ENCODE peak calls at places on chromosome 17, in ten cellular contexts. One of them, this sample, is unnamed.

GRCh38 chr17:83034525-83034924 is 44.9 kb upstream of the METRNL start:
- DNase-seq in IMR-90: no peak
- DNase-seq in COR-L47: no peak
- DNase-seq in astrocyte of the hippocampus: no peak
- DNase-seq in hippocampal formation: no peak
- DNase-seq in HTR-8/SVneo: no peak
- DNase-seq in uterus: no peak
- DNase-seq in colonic mucosa: no peak
- DNase-seq in astrocyte of the spinal cord: no peak
- DNase-seq in T-helper 1 cell: no peak
- DNase-seq in this sample: no peak

GRCh38 chr17:40320771-40321501 is 12.0 kb downstream of the RARA start:
- DNase-seq in IMR-90: no peak
- DNase-seq in uterus: peak; percentile 88
- DNase-seq in astrocyte of the spinal cord: no peak
- DNase-seq in astrocyte of the hippocampus: peak; percentile 40
- DNase-seq in COR-L47: no peak
- DNase-seq in T-helper 1 cell: peak; percentile 61
- DNase-seq in HTR-8/SVneo: no peak
- DNase-seq in colonic mucosa: peak; percentile 57
- DNase-seq in hippocampal formation: no peak
- DNase-seq in this sample: no peak

GRCh38 chr17:59002848-59003247 is 103.8 kb downstream of the TRIM37 start:
- DNase-seq in hippocampal formation: no peak
- DNase-seq in uterus: no peak
- DNase-seq in colonic mucosa: no peak
- DNase-seq in IMR-90: peak; percentile 8
- DNase-seq in HTR-8/SVneo: no peak
- DNase-seq in astrocyte of the hippocampus: peak; percentile 51
- DNase-seq in astrocyte of the spinal cord: no peak
- DNase-seq in COR-L47: no peak
- DNase-seq in T-helper 1 cell: no peak
- DNase-seq in this sample: peak; percentile 24

GRCh38 chr17:48621410-48622387 is 4.5 kb downstream of the HOXB9 start:
- DNase-seq in astrocyte of the hippocampus: no peak
- DNase-seq in HTR-8/SVneo: no peak
- DNase-seq in colonic mucosa: no peak
- DNase-seq in uterus: no peak
- DNase-seq in T-helper 1 cell: no peak
- DNase-seq in IMR-90: no peak
- DNase-seq in hippocampal formation: no peak
- DNase-seq in astrocyte of the spinal cord: peak; percentile 36
- DNase-seq in COR-L47: no peak
- DNase-seq in this sample: no peak

GRCh38 chr17:79969906-79970305 is 65.8 kb downstream of the TBC1D16 start:
- DNase-seq in astrocyte of the hippocampus: no peak
- DNase-seq in HTR-8/SVneo: no peak
- DNase-seq in T-helper 1 cell: no peak
- DNase-seq in astrocyte of the spinal cord: no peak
- DNase-seq in hippocampal formation: no peak
- DNase-seq in uterus: no peak
- DNase-seq in COR-L47: no peak
- DNase-seq in IMR-90: no peak
- DNase-seq in colonic mucosa: no peak
- DNase-seq in this sample: no peak

GRCh38 chr17:7833795-7834553 is at the start of gene KDM6B:
- DNase-seq in HTR-8/SVneo: peak; percentile 93
- DNase-seq in astrocyte of the hippocampus: peak; percentile 96
- DNase-seq in colonic mucosa: peak; percentile 95
- DNase-seq in astrocyte of the spinal cord: peak; percentile 92
- DNase-seq in uterus: peak; percentile 95
- DNase-seq in IMR-90: peak; percentile 85
- DNase-seq in T-helper 1 cell: peak; percentile 82
- DNase-seq in COR-L47: peak; percentile 62
- DNase-seq in hippocampal formation: peak; percentile 83
- DNase-seq in this sample: no peak

GRCh38 chr17:59357219-59357699 is 25.8 kb downstream of the YPEL2 start:
- DNase-seq in hippocampal formation: no peak
- DNase-seq in astrocyte of the hippocampus: peak; percentile 80
- DNase-seq in colonic mucosa: no peak
- DNase-seq in HTR-8/SVneo: no peak
- DNase-seq in COR-L47: no peak
- DNase-seq in T-helper 1 cell: no peak
- DNase-seq in uterus: no peak
- DNase-seq in IMR-90: no peak
- DNase-seq in astrocyte of the spinal cord: no peak
- DNase-seq in this sample: no peak

GRCh38 chr17:33990943-33991706 is 264.0 kb upstream of the CCL2 start:
- DNase-seq in HTR-8/SVneo: no peak
- DNase-seq in IMR-90: no peak
- DNase-seq in T-helper 1 cell: no peak
- DNase-seq in COR-L47: no peak
- DNase-seq in astrocyte of the spinal cord: no peak
- DNase-seq in colonic mucosa: no peak
- DNase-seq in uterus: no peak
- DNase-seq in hippocampal formation: no peak
- DNase-seq in astrocyte of the hippocampus: no peak
- DNase-seq in this sample: no peak

GRCh38 chr17:19346351-19347255 is 15.9 kb downstream of the B9D1 start:
- DNase-seq in HTR-8/SVneo: peak; percentile 87
- DNase-seq in uterus: peak; percentile 88
- DNase-seq in COR-L47: no peak
- DNase-seq in colonic mucosa: peak; percentile 48
- DNase-seq in hippocampal formation: no peak
- DNase-seq in T-helper 1 cell: no peak
- DNase-seq in astrocyte of the hippocampus: peak; percentile 83
- DNase-seq in IMR-90: peak; percentile 91
- DNase-seq in astrocyte of the spinal cord: peak; percentile 81
- DNase-seq in this sample: no peak

GRCh38 chr17:7329360-7330098 is 394 bp upstream of the NEURL4 start:
- DNase-seq in astrocyte of the spinal cord: peak; percentile 99
- DNase-seq in COR-L47: peak; percentile 92
- DNase-seq in IMR-90: peak; percentile 99
- DNase-seq in hippocampal formation: peak; percentile 96
- DNase-seq in HTR-8/SVneo: peak; percentile 99
- DNase-seq in colonic mucosa: peak; percentile 99
- DNase-seq in uterus: peak; percentile 99
- DNase-seq in astrocyte of the hippocampus: peak; percentile 99
- DNase-seq in T-helper 1 cell: peak; percentile 92
- DNase-seq in this sample: peak; percentile 94

GRCh38 chr17:40035162-40035559 is 19.0 kb downstream of the MED24 start:
- DNase-seq in hippocampal formation: no peak
- DNase-seq in T-helper 1 cell: no peak
- DNase-seq in uterus: no peak
- DNase-seq in colonic mucosa: no peak
- DNase-seq in HTR-8/SVneo: no peak
- DNase-seq in COR-L47: no peak
- DNase-seq in astrocyte of the spinal cord: peak; percentile 53
- DNase-seq in astrocyte of the hippocampus: peak; percentile 86
- DNase-seq in IMR-90: peak; percentile 47
- DNase-seq in this sample: peak; percentile 19

GRCh38 chr17:43784628-43785101 is 4.4 kb downstream of the CFAP97D1 start:
- DNase-seq in T-helper 1 cell: no peak
- DNase-seq in COR-L47: no peak
- DNase-seq in uterus: no peak
- DNase-seq in astrocyte of the spinal cord: peak; percentile 80
- DNase-seq in colonic mucosa: no peak
- DNase-seq in astrocyte of the hippocampus: peak; percentile 69
- DNase-seq in hippocampal formation: no peak
- DNase-seq in IMR-90: peak; percentile 83
- DNase-seq in HTR-8/SVneo: no peak
- DNase-seq in this sample: no peak

GRCh38 chr17:69672924-69673323 is 258.4 kb downstream of the MAP2K6 start:
- DNase-seq in astrocyte of the hippocampus: peak; percentile 79
- DNase-seq in astrocyte of the spinal cord: peak; percentile 73
- DNase-seq in IMR-90: peak; percentile 87
- DNase-seq in uterus: no peak
- DNase-seq in HTR-8/SVneo: no peak
- DNase-seq in COR-L47: no peak
- DNase-seq in T-helper 1 cell: no peak
- DNase-seq in colonic mucosa: no peak
- DNase-seq in hippocampal formation: no peak
- DNase-seq in this sample: no peak

GRCh38 chr17:80879723-80880649 is 111.7 kb upstream of the CHMP6 start:
- DNase-seq in HTR-8/SVneo: no peak
- DNase-seq in COR-L47: no peak
- DNase-seq in colonic mucosa: no peak
- DNase-seq in hippocampal formation: no peak
- DNase-seq in IMR-90: no peak
- DNase-seq in T-helper 1 cell: no peak
- DNase-seq in uterus: no peak
- DNase-seq in astrocyte of the spinal cord: no peak
- DNase-seq in astrocyte of the hippocampus: no peak
- DNase-seq in this sample: no peak

GRCh38 chr17:80224683-80225082 is 4.5 kb downstream of the SLC26A11 start:
- DNase-seq in uterus: no peak
- DNase-seq in HTR-8/SVneo: no peak
- DNase-seq in COR-L47: no peak
- DNase-seq in hippocampal formation: no peak
- DNase-seq in IMR-90: no peak
- DNase-seq in T-helper 1 cell: no peak
- DNase-seq in astrocyte of the spinal cord: no peak
- DNase-seq in astrocyte of the hippocampus: no peak
- DNase-seq in colonic mucosa: no peak
- DNase-seq in this sample: no peak

GRCh38 chr17:7445011-7445927 is at the start of gene CHRNB1:
- DNase-seq in astrocyte of the hippocampus: peak; percentile 48
- DNase-seq in HTR-8/SVneo: peak; percentile 88
- DNase-seq in COR-L47: no peak
- DNase-seq in uterus: peak; percentile 60
- DNase-seq in T-helper 1 cell: no peak
- DNase-seq in hippocampal formation: peak; percentile 80
- DNase-seq in colonic mucosa: peak; percentile 88
- DNase-seq in astrocyte of the spinal cord: peak; percentile 10
- DNase-seq in IMR-90: peak; percentile 27
- DNase-seq in this sample: no peak

GRCh38 chr17:63533433-63534077 is 10.4 kb downstream of the KCNH6 start:
- DNase-seq in colonic mucosa: no peak
- DNase-seq in astrocyte of the spinal cord: no peak
- DNase-seq in T-helper 1 cell: no peak
- DNase-seq in astrocyte of the hippocampus: no peak
- DNase-seq in IMR-90: no peak
- DNase-seq in COR-L47: no peak
- DNase-seq in uterus: no peak
- DNase-seq in HTR-8/SVneo: no peak
- DNase-seq in hippocampal formation: no peak
- DNase-seq in this sample: no peak

GRCh38 chr17:63702223-63702577 is 2.3 kb upstream of the LIMD2 start:
- DNase-seq in uterus: no peak
- DNase-seq in HTR-8/SVneo: no peak
- DNase-seq in astrocyte of the hippocampus: no peak
- DNase-seq in COR-L47: peak; percentile 41
- DNase-seq in astrocyte of the spinal cord: no peak
- DNase-seq in T-helper 1 cell: peak; percentile 53
- DNase-seq in hippocampal formation: no peak
- DNase-seq in colonic mucosa: peak; percentile 42
- DNase-seq in IMR-90: no peak
- DNase-seq in this sample: no peak

GRCh38 chr17:80214012-80214877 is 5.9 kb downstream of the SGSH start:
- DNase-seq in COR-L47: no peak
- DNase-seq in hippocampal formation: no peak
- DNase-seq in T-helper 1 cell: no peak
- DNase-seq in IMR-90: no peak
- DNase-seq in astrocyte of the hippocampus: no peak
- DNase-seq in astrocyte of the spinal cord: no peak
- DNase-seq in uterus: no peak
- DNase-seq in HTR-8/SVneo: no peak
- DNase-seq in colonic mucosa: no peak
- DNase-seq in this sample: no peak

GRCh38 chr17:68184816-68185436 is 62.9 kb upstream of the AMZ2 start:
- DNase-seq in T-helper 1 cell: peak; percentile 47
- DNase-seq in astrocyte of the spinal cord: no peak
- DNase-seq in colonic mucosa: no peak
- DNase-seq in COR-L47: no peak
- DNase-seq in hippocampal formation: no peak
- DNase-seq in IMR-90: no peak
- DNase-seq in astrocyte of the hippocampus: no peak
- DNase-seq in HTR-8/SVneo: no peak
- DNase-seq in uterus: no peak
- DNase-seq in this sample: no peak

GRCh38 chr17:55383771-55384679 is 37.6 kb downstream of the MMD start:
- DNase-seq in HTR-8/SVneo: no peak
- DNase-seq in astrocyte of the spinal cord: no peak
- DNase-seq in hippocampal formation: no peak
- DNase-seq in colonic mucosa: no peak
- DNase-seq in IMR-90: no peak
- DNase-seq in COR-L47: no peak
- DNase-seq in T-helper 1 cell: no peak
- DNase-seq in astrocyte of the hippocampus: peak; percentile 19
- DNase-seq in uterus: no peak
- DNase-seq in this sample: no peak

GRCh38 chr17:79845601-79845949 is 6.3 kb upstream of the CBX4 start:
- DNase-seq in hippocampal formation: no peak
- DNase-seq in uterus: no peak
- DNase-seq in astrocyte of the hippocampus: no peak
- DNase-seq in T-helper 1 cell: no peak
- DNase-seq in astrocyte of the spinal cord: no peak
- DNase-seq in IMR-90: no peak
- DNase-seq in colonic mucosa: peak; percentile 75
- DNase-seq in COR-L47: no peak
- DNase-seq in HTR-8/SVneo: no peak
- DNase-seq in this sample: peak; percentile 51

GRCh38 chr17:55177159-55177913 is 87.4 kb upstream of the HLF start:
- DNase-seq in astrocyte of the spinal cord: no peak
- DNase-seq in IMR-90: no peak
- DNase-seq in uterus: no peak
- DNase-seq in colonic mucosa: no peak
- DNase-seq in COR-L47: peak; percentile 36
- DNase-seq in hippocampal formation: no peak
- DNase-seq in astrocyte of the hippocampus: no peak
- DNase-seq in HTR-8/SVneo: no peak
- DNase-seq in T-helper 1 cell: no peak
- DNase-seq in this sample: no peak

GRCh38 chr17:6574689-6575595 is 18.6 kb upstream of the PITPNM3 start:
- DNase-seq in astrocyte of the spinal cord: peak; percentile 37
- DNase-seq in colonic mucosa: no peak
- DNase-seq in uterus: no peak
- DNase-seq in T-helper 1 cell: no peak
- DNase-seq in astrocyte of the hippocampus: peak; percentile 55
- DNase-seq in hippocampal formation: no peak
- DNase-seq in IMR-90: peak; percentile 73
- DNase-seq in HTR-8/SVneo: no peak
- DNase-seq in COR-L47: no peak
- DNase-seq in this sample: peak; percentile 35

GRCh38 chr17:73340093-73340596 is 28.3 kb upstream of the CDC42EP4 start:
- DNase-seq in hippocampal formation: no peak
- DNase-seq in T-helper 1 cell: no peak
- DNase-seq in HTR-8/SVneo: peak; percentile 97
- DNase-seq in colonic mucosa: no peak
- DNase-seq in COR-L47: no peak
- DNase-seq in astrocyte of the hippocampus: peak; percentile 93
- DNase-seq in astrocyte of the spinal cord: peak; percentile 86
- DNase-seq in IMR-90: peak; percentile 95
- DNase-seq in uterus: peak; percentile 86
- DNase-seq in this sample: peak; percentile 25

GRCh38 chr17:69523252-69523861 is 108.9 kb downstream of the MAP2K6 start:
- DNase-seq in uterus: no peak
- DNase-seq in astrocyte of the hippocampus: peak; percentile 72
- DNase-seq in T-helper 1 cell: no peak
- DNase-seq in astrocyte of the spinal cord: peak; percentile 64
- DNase-seq in COR-L47: peak; percentile 35
- DNase-seq in hippocampal formation: peak; percentile 13
- DNase-seq in IMR-90: peak; percentile 64
- DNase-seq in colonic mucosa: peak; percentile 54
- DNase-seq in HTR-8/SVneo: peak; percentile 56
- DNase-seq in this sample: peak; percentile 45

GRCh38 chr17:80891096-80892018 is 100.3 kb upstream of the CHMP6 start:
- DNase-seq in hippocampal formation: no peak
- DNase-seq in COR-L47: no peak
- DNase-seq in IMR-90: peak; percentile 94
- DNase-seq in HTR-8/SVneo: peak; percentile 74
- DNase-seq in colonic mucosa: no peak
- DNase-seq in T-helper 1 cell: peak; percentile 69
- DNase-seq in astrocyte of the spinal cord: peak; percentile 92
- DNase-seq in uterus: no peak
- DNase-seq in astrocyte of the hippocampus: peak; percentile 97
- DNase-seq in this sample: peak; percentile 90

GRCh38 chr17:44540246-44541084 is 16.8 kb upstream of the FZD2 start:
- DNase-seq in COR-L47: no peak
- DNase-seq in uterus: no peak
- DNase-seq in hippocampal formation: no peak
- DNase-seq in T-helper 1 cell: no peak
- DNase-seq in astrocyte of the hippocampus: no peak
- DNase-seq in colonic mucosa: no peak
- DNase-seq in HTR-8/SVneo: no peak
- DNase-seq in astrocyte of the spinal cord: no peak
- DNase-seq in IMR-90: no peak
- DNase-seq in this sample: no peak

This sample was measured in HL-60.